ENCODE peak calls at places on chromosomes 2 and 18, in four cellular contexts. One of them, this sample, is unnamed.

GRCh38 chr18:37421349-37422080 is 144.1 kb downstream of the CELF4 start:
- DNase-seq in CD8-positive, alpha-beta memory T cell: no peak
- DNase-seq in cardiac muscle cell: no peak
- DNase-seq in memory B cell: no peak
- DNase-seq in this sample: no peak

GRCh38 chr2:195304310-195304709 is 352.7 kb upstream of the SLC39A10 start:
- DNase-seq in CD8-positive, alpha-beta memory T cell: no peak
- DNase-seq in cardiac muscle cell: peak; percentile 4
- DNase-seq in memory B cell: no peak
- DNase-seq in this sample: no peak

GRCh38 chr2:200477667-200478121 is 32.2 kb downstream of the KCTD18 start:
- DNase-seq in cardiac muscle cell: peak; percentile 64
- DNase-seq in CD8-positive, alpha-beta memory T cell: no peak
- DNase-seq in memory B cell: no peak
- DNase-seq in this sample: no peak

GRCh38 chr2:145411493-145411892 is 891.6 kb upstream of the ZEB2 start:
- DNase-seq in cardiac muscle cell: no peak
- DNase-seq in CD8-positive, alpha-beta memory T cell: no peak
- DNase-seq in memory B cell: peak; percentile 21
- DNase-seq in this sample: no peak

GRCh38 chr2:240948905-240949790 is 43.0 kb downstream of the CROCC2 start:
- DNase-seq in CD8-positive, alpha-beta memory T cell: no peak
- DNase-seq in cardiac muscle cell: no peak
- DNase-seq in memory B cell: no peak
- DNase-seq in this sample: no peak

GRCh38 chr2:17752892-17753802 is 463 bp downstream of the SMC6 start:
- DNase-seq in CD8-positive, alpha-beta memory T cell: peak; percentile 28
- DNase-seq in cardiac muscle cell: peak; percentile 30
- DNase-seq in memory B cell: no peak
- DNase-seq in this sample: peak; percentile 85

GRCh38 chr2:10930731-10931516 is 19.2 kb downstream of the KCNF1 start:
- DNase-seq in CD8-positive, alpha-beta memory T cell: no peak
- DNase-seq in cardiac muscle cell: no peak
- DNase-seq in memory B cell: no peak
- DNase-seq in this sample: no peak

GRCh38 chr2:190179754-190180312 is 117.3 kb upstream of the MSTN start:
- DNase-seq in cardiac muscle cell: no peak
- DNase-seq in memory B cell: no peak
- DNase-seq in CD8-positive, alpha-beta memory T cell: no peak
- DNase-seq in this sample: no peak

GRCh38 chr2:105397025-105397722 is 1.7 kb downstream of the FHL2 start:
- DNase-seq in cardiac muscle cell: peak; percentile 60
- DNase-seq in CD8-positive, alpha-beta memory T cell: no peak
- DNase-seq in memory B cell: no peak
- DNase-seq in this sample: no peak

GRCh38 chr2:170525566-170525900 is 189.6 kb upstream of the SP5 start:
- DNase-seq in cardiac muscle cell: peak; percentile 95
- DNase-seq in memory B cell: no peak
- DNase-seq in CD8-positive, alpha-beta memory T cell: no peak
- DNase-seq in this sample: no peak

GRCh38 chr2:128314026-128314347 is 4.7 kb downstream of the HS6ST1 start:
- DNase-seq in CD8-positive, alpha-beta memory T cell: no peak
- DNase-seq in cardiac muscle cell: no peak
- DNase-seq in memory B cell: no peak
- DNase-seq in this sample: no peak

GRCh38 chr2:171318463-171318934 is 115.3 kb downstream of the METTL8 start:
- DNase-seq in CD8-positive, alpha-beta memory T cell: no peak
- DNase-seq in memory B cell: no peak
- DNase-seq in cardiac muscle cell: peak; percentile 35
- DNase-seq in this sample: no peak

GRCh38 chr2:53317863-53318262 is 449.7 kb upstream of the CHAC2 start:
- DNase-seq in memory B cell: no peak
- DNase-seq in CD8-positive, alpha-beta memory T cell: no peak
- DNase-seq in cardiac muscle cell: no peak
- DNase-seq in this sample: no peak

This sample was measured in left kidney.